ENCODE peak calls at places on chromosomes 12 and 14, in nine cellular contexts. D is stomach, B is adrenal gland, W is IMR-90, K is brain microvascular endothelial cell, V is heart right ventricle, Q is upper lobe of right lung, L is neural progenitor cell, T is uterus. Y is an unnamed sample. For H3K36me3, the result is how much of the 10 kb centered on the place peaks cover.

GRCh38 chr12:122895757-122896636 is at the start of gene VPS37B:
- DNase-seq in V (peak), L (peak), T (peak), B (peak), D (peak), K (peak), Q (peak), W (peak), Y (peak)

GRCh38 chr12:120252071-120252906 is 13.2 kb downstream of the PXN start:
- DNase-seq in K (no peak), D (no peak), B (no peak), L (no peak), W (no peak), Q (no peak), T (no peak), V (no peak), Y (no peak)

GRCh38 chr14:68634874-68635601 is 157.8 kb downstream of the ZFP36L1 start:
- DNase-seq in B (no peak), T (no peak), V (no peak), W (no peak), D (no peak), Q (peak), L (no peak), K (no peak), Y (no peak)

GRCh38 chr14:68446243-68447040 is 346.4 kb downstream of the ZFP36L1 start:
- DNase-seq in V (no peak), T (no peak), Q (no peak), B (no peak), L (no peak), D (no peak), W (no peak), K (no peak), Y (no peak)

GRCh38 chr14:61460853-61461611 is 139.7 kb downstream of the PRKCH start:
- DNase-seq in L (no peak), Q (no peak), D (no peak), T (no peak), K (peak), V (no peak), B (no peak), W (peak), Y (peak)

GRCh38 chr12:91111366-91112321 is at the start of gene LUM:
- DNase-seq in K (peak), T (peak), D (no peak), W (peak), V (peak), L (peak), B (no peak), Q (no peak), Y (peak)

GRCh38 chr12:115233891-115234543 is 550.0 kb upstream of the TBX3 start:
- DNase-seq in K (no peak), D (no peak), W (no peak), T (no peak), B (no peak), L (peak), V (no peak), Q (no peak), Y (no peak)

GRCh38 chr12:63844391-63845341 is at the start of gene SRGAP1:
- DNase-seq in W (peak), T (peak), Q (peak), L (peak), K (peak), D (peak), B (peak), V (peak), Y (peak)

GRCh38 chr12:2526371-2526770 is 268.4 kb upstream of the FKBP4 start:
- DNase-seq in W (no peak), V (no peak), K (no peak), Q (no peak), T (no peak), D (no peak), B (no peak), L (no peak), Y (no peak)

GRCh38 chr14:24903337-24903736 is 146.6 kb downstream of the STXBP6 start:
- DNase-seq in D (no peak), T (no peak), K (no peak), W (peak), Q (no peak), L (no peak), V (no peak), B (no peak), Y (no peak)

GRCh38 chr14:50599700-50600444 is 39.9 kb downstream of the ATL1 start:
- DNase-seq in T (no peak), L (peak), Q (no peak), D (no peak), B (no peak), V (no peak), W (peak), K (peak), Y (no peak)

GRCh38 chr12:46693034-46693433 is 132.8 kb downstream of the SLC38A4 start:
- DNase-seq in B (no peak), L (no peak), T (no peak), W (no peak), K (no peak), Q (no peak), V (no peak), D (no peak), Y (no peak)

GRCh38 chr12:6653342-6653741 is 6.1 kb upstream of the ACRBP start:
- DNase-seq in B (no peak), V (no peak), K (no peak), T (no peak), D (no peak), Q (no peak), L (no peak), W (no peak), Y (no peak)
- H3K36me3 ChIP-seq in B (under half), V (under half), K (under half), T (under half), D (half or more), Q (half or more), L (under half), W (under half), Y (half or more)

GRCh38 chr12:124927325-124928094 is 13.1 kb upstream of the UBC start:
- DNase-seq in Q (peak), V (peak), T (peak), L (peak), D (peak), K (peak), B (peak), W (peak), Y (peak)

GRCh38 chr12:124928095-124928911 is 13.9 kb upstream of the UBC start:
- DNase-seq in L (peak), T (peak), D (peak), V (peak), B (peak), K (peak), W (peak), Q (peak), Y (peak)

GRCh38 chr12:124929649-124930419 is 15.4 kb upstream of the UBC start:
- DNase-seq in Q (no peak), K (no peak), T (no peak), L (no peak), V (no peak), D (no peak), B (no peak), W (no peak), Y (no peak)

GRCh38 chr12:124930576-124930975 is 16.1 kb upstream of the UBC start:
- DNase-seq in D (no peak), W (no peak), V (no peak), K (no peak), B (no peak), Q (no peak), L (no peak), T (no peak), Y (no peak)

GRCh38 chr12:124928912-124929530 is 14.6 kb upstream of the UBC start:
- DNase-seq in B (no peak), Q (no peak), D (no peak), K (no peak), T (no peak), W (no peak), L (no peak), V (no peak), Y (no peak)
- H3K27ac ChIP-seq in B (peak), Q (peak), D (peak), K (no peak), T (peak), W (no peak), L (no peak), V (peak), Y (peak)

DNA sequence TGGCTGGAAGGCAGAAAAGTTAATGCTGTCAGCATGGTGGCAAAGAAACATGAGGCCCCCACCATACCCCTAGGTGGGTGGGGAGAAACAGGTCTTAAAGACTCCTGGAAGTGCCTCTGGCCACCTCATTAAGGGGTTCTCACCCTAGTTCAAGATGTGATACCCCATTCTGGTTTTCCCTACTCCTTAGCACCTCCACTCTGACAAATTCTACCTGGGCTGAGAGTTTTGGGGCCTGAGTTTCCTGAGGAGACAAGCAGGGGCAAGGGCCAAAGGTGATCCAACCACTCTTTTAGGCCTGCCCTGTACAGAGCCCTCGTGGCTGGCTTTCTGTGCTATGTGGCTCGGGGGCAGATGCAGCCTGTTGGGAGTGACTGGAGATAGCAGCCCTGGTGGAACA is 7.9 kb upstream of the AVIL start:
- DNase-seq in B (no peak), D (no peak), W (no peak), Q (no peak), K (no peak), L (no peak), T (no peak), V (no peak), Y (no peak)
- H3K36me3 ChIP-seq in B (under half), D (half or more), W (half or more), Q (half or more), K (half or more), L (under half), T (under half), V (under half), Y (half or more)

GRCh38 chr12:41521872-41522379 is 333.8 kb downstream of the PDZRN4 start:
- DNase-seq in D (no peak), L (no peak), V (no peak), B (no peak), Q (no peak), W (peak), T (no peak), K (peak), Y (no peak)
- H3K27ac ChIP-seq in D (peak), L (no peak), V (peak), B (no peak), Q (no peak), W (no peak), T (peak), K (peak), Y (no peak)

DNA sequence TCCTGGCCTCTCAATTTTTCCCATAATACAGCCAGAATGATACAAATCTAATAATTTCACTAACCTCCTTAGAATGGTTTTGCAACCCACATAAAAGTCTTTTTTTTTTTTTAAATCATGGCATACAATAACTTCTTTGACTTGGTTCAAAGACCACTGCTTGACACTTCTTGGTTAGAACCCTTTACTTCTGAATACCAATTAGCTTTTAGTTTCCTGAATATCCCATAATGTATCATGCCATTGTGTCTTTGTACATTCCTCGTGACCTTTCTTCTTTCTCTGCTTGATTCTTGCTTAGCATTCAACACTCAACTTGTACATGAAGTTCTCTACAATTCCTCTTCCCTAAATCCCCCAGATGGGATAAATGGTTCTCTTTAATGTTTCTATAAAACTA is 19.3 kb downstream of the KLHL28 start:
- DNase-seq in B (no peak), K (no peak), W (no peak), V (no peak), Q (no peak), L (no peak), D (no peak), T (no peak), Y (no peak)
- H3K36me3 ChIP-seq in B (under half), K (under half), W (under half), V (under half), Q (under half), L (under half), D (under half), T (under half), Y (under half)

GRCh38 chr12:9868271-9868815 is 811 bp downstream of the CLEC2B start:
- DNase-seq in V (no peak), B (no peak), K (no peak), T (no peak), L (no peak), W (no peak), Q (no peak), D (no peak), Y (no peak)
- H3K27ac ChIP-seq in V (peak), B (peak), K (no peak), T (peak), L (no peak), W (no peak), Q (peak), D (peak), Y (peak)

GRCh38 chr14:95320076-95320895 is 578 bp upstream of the CLMN start:
- DNase-seq in Q (no peak), V (peak), K (no peak), B (no peak), W (no peak), L (no peak), D (no peak), T (peak), Y (peak)

GRCh38 chr14:95321693-95322455 is 2.2 kb upstream of the CLMN start:
- DNase-seq in B (no peak), L (no peak), T (no peak), V (no peak), W (no peak), Q (no peak), D (no peak), K (no peak), Y (no peak)

GRCh38 chr14:95319312-95320075 is at the start of gene CLMN:
- DNase-seq in K (no peak), B (no peak), W (peak), D (peak), L (peak), T (peak), Q (peak), V (peak), Y (peak)

GRCh38 chr14:95322646-95323045 is 2.9 kb upstream of the CLMN start:
- DNase-seq in B (no peak), Q (no peak), V (no peak), D (no peak), W (no peak), L (no peak), K (no peak), T (no peak), Y (no peak)

DNA sequence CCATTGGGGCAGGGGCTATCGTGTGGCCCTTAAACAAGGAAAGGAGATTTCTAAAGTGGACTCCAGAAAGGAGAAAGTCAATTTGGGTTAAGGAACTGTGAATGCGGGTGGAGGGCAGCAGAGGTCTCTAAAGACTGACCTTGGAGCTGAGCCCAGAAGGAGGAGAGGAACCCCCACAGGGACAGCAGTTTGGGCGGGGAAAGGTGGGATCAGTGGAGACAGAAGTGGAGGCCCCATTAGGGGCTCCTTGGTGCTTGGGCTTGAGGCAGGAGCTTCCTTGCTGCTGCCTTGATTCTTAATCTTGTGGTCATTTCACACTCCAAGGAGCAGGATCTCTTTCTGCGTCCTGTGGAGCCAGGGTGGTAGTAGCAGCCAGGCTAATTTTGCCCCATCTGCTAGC is 1.5 kb upstream of the CLMN start:
- DNase-seq in L (no peak), K (no peak), T (no peak), D (no peak), W (no peak), V (no peak), Q (no peak), B (no peak), Y (no peak)
- H3K36me3 ChIP-seq in L (under half), K (under half), T (under half), D (under half), W (under half), V (under half), Q (under half), B (under half), Y (under half)

GRCh38 chr12:8145754-8146415 is 10.9 kb upstream of the ZNF705A start:
- DNase-seq in T (peak), V (peak), W (peak), Q (peak), L (peak), B (peak), K (peak), D (no peak), Y (no peak)

DNA sequence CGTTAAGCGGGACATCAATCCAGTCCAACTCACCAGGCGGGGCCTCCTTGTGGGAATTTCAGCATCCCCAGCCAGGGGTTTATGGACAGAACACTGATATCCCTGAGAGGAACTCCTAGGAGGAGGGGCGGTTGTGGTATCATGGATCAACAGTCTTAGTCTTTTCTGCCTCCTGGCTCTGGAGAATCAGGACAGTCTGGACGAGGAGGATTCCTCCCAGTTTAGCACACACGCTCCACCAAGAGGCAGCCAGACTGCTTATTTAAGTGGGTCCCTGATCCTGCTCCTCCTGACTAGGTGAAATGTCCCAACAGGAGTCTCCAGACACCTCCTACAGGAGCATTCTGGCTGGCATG is 10.4 kb upstream of the ZNF705A start:
- DNase-seq in K (no peak), T (no peak), W (no peak), V (no peak), Q (no peak), B (no peak), D (no peak), L (no peak), Y (no peak)
- H3K27ac ChIP-seq in K (no peak), T (no peak), W (peak), V (peak), Q (peak), B (no peak), D (no peak), L (no peak), Y (no peak)

GRCh38 chr12:54407183-54407905 is 11.7 kb downstream of the ITGA5 start:
- DNase-seq in Q (no peak), T (no peak), V (no peak), L (no peak), B (no peak), D (no peak), K (no peak), W (no peak), Y (no peak)
- H3K36me3 ChIP-seq in Q (half or more), T (under half), V (under half), L (under half), B (under half), D (half or more), K (half or more), W (half or more), Y (half or more)